ENCODE peak calls at places on chromosomes 3 and 15, in six cellular contexts. N is HCT116, H is SK-N-SH, U is GM23248, Z is Karpas-422, D is MM.1S. P is an unnamed sample. For H3K9me2, the result is how much of the 10 kb centered on the place peaks cover.

GRCh38 chr15:80036067-80036466 is 23.4 kb upstream of the ZFAND6 start:
- DNase-seq in N (no peak), H (no peak), U (no peak), Z (no peak), D (peak), P (no peak)

GRCh38 chr15:88166330-88166993 is 90.1 kb downstream of the NTRK3 start:
- DNase-seq in N (no peak), H (no peak), U (peak), Z (peak), D (peak), P (peak)

GRCh38 chr3:143810866-143811265 is 37.4 kb downstream of the SLC9A9 start:
- DNase-seq in N (no peak), H (no peak), U (no peak), Z (no peak), D (peak), P (no peak)

GRCh38 chr15:98292442-98293240 is 332.1 kb downstream of the ARRDC4 start:
- DNase-seq in N (peak), H (peak), U (peak), Z (peak), D (peak), P (peak)

GRCh38 chr3:58563386-58564035 is 13.7 kb downstream of the FAM107A start:
- DNase-seq in N (no peak), H (no peak), U (peak), Z (no peak), D (no peak), P (peak)

GRCh38 chr15:62644216-62644873 is 398.2 kb upstream of the TPM1 start:
- DNase-seq in N (no peak), H (no peak), U (no peak), Z (no peak), D (no peak), P (no peak)

GRCh38 chr3:38136272-38136806 is 588 bp downstream of the ACAA1 start:
- DNase-seq in N (no peak), H (peak), U (peak), Z (no peak), D (peak), P (no peak)

GRCh38 chr3:56776551-56776950 is 25.2 kb downstream of the ARHGEF3 start:
- DNase-seq in N (no peak), H (no peak), U (no peak), Z (no peak), D (no peak), P (no peak)

GRCh38 chr3:45593708-45594601 is 596 bp upstream of the LIMD1 start:
- DNase-seq in N (peak), H (peak), U (peak), Z (peak), D (peak), P (peak)

GRCh38 chr3:7913283-7913682 is 588.3 kb upstream of the LMCD1 start:
- DNase-seq in N (no peak), H (no peak), U (no peak), Z (no peak), D (no peak), P (no peak)

GRCh38 chr3:119497824-119498187 is 541 bp upstream of the TIMMDC1 start:
- DNase-seq in N (no peak), H (no peak), U (peak), Z (peak), D (no peak), P (peak)

GRCh38 chr15:47685141-47685870 is 32.0 kb upstream of the SEMA6D start:
- DNase-seq in N (no peak), H (no peak), U (peak), Z (no peak), D (no peak), P (peak)

GRCh38 chr3:196207833-196208607 is 3.2 kb downstream of the ZDHHC19 start:
- DNase-seq in N (no peak), H (peak), U (peak), Z (peak), D (no peak), P (peak)

GRCh38 chr3:48425281-48425812 is 4.5 kb downstream of the PLXNB1 start:
- DNase-seq in N (no peak), H (peak), U (no peak), Z (no peak), D (no peak), P (no peak)

GRCh38 chr15:80211976-80212375 is 40.0 kb downstream of the CTXND1 start:
- DNase-seq in N (no peak), H (no peak), U (no peak), Z (no peak), D (no peak), P (peak)

GRCh38 chr15:22918596-22919140 is 61.5 kb downstream of the CYFIP1 start:
- DNase-seq in N (no peak), H (no peak), U (no peak), Z (no peak), D (no peak), P (no peak)

GRCh38 chr3:167100200-167100599 is 279.9 kb downstream of the ZBBX start:
- DNase-seq in N (no peak), H (no peak), U (no peak), Z (no peak), D (no peak), P (no peak)

GRCh38 chr3:195763248-195763830 is 42.6 kb downstream of the MUC20 start:
- DNase-seq in N (no peak), H (peak), U (no peak), Z (peak), D (no peak), P (no peak)

GRCh38 chr3:145017959-145018358 is 1046.3 kb downstream of the DIPK2A start:
- DNase-seq in N (no peak), H (no peak), U (no peak), Z (no peak), D (no peak), P (peak)

GRCh38 chr15:46410681-46411080 is 775.9 kb downstream of the SQOR start:
- DNase-seq in N (no peak), H (no peak), U (no peak), Z (no peak), D (no peak), P (no peak)

GRCh38 chr3:70868561-70868960 is 556.1 kb upstream of the MDFIC2 start:
- DNase-seq in N (no peak), H (no peak), U (no peak), Z (no peak), D (no peak), P (no peak)

GRCh38 chr3:191020730-191021405 is 158.4 kb upstream of the GMNC start:
- DNase-seq in N (no peak), H (no peak), U (peak), Z (no peak), D (no peak), P (no peak)

GRCh38 chr3:153752405-153753027 is 368.7 kb upstream of the ARHGEF26 start:
- DNase-seq in N (no peak), H (no peak), U (peak), Z (no peak), D (no peak), P (peak)

GRCh38 chr3:193732391-193732790 is 139.4 kb downstream of the OPA1 start:
- DNase-seq in N (peak), H (no peak), U (peak), Z (no peak), D (no peak), P (peak)

GRCh38 chr3:77489216-77489615 is 449.3 kb downstream of the ROBO2 start:
- DNase-seq in N (no peak), H (no peak), U (no peak), Z (no peak), D (no peak), P (no peak)

GRCh38 chr3:152865675-152866074 is 30.7 kb downstream of the P2RY1 start:
- DNase-seq in N (no peak), H (peak), U (peak), Z (no peak), D (no peak), P (no peak)

GRCh38 chr3:44870375-44871061 is 3.9 kb upstream of the TGM4 start:
- DNase-seq in N (no peak), H (no peak), U (no peak), Z (no peak), D (no peak), P (peak)

GRCh38 chr15:39247574-39247973 is 333.3 kb upstream of the THBS1 start:
- DNase-seq in N (no peak), H (no peak), U (peak), Z (no peak), D (no peak), P (peak)

GRCh38 chr15:92733934-92734521 is 78.5 kb upstream of the FAM174B start:
- DNase-seq in N (no peak), H (peak), U (peak), Z (no peak), D (no peak), P (no peak)

GRCh38 chr3:134839990-134840389 is 44.9 kb downstream of the EPHB1 start:
- DNase-seq in N (no peak), H (no peak), U (no peak), Z (peak), D (peak), P (no peak)

GRCh38 chr3:134836921-134837320 is 41.9 kb downstream of the EPHB1 start:
- DNase-seq in N (no peak), H (no peak), U (no peak), Z (no peak), D (no peak), P (no peak)

GRCh38 chr3:134840459-134840858 is 45.4 kb downstream of the EPHB1 start:
- DNase-seq in N (no peak), H (no peak), U (no peak), Z (no peak), D (no peak), P (peak)

GRCh38 chr3:134838599-134838998 is 43.5 kb downstream of the EPHB1 start:
- DNase-seq in N (no peak), H (no peak), U (no peak), Z (peak), D (peak), P (peak)

DNA sequence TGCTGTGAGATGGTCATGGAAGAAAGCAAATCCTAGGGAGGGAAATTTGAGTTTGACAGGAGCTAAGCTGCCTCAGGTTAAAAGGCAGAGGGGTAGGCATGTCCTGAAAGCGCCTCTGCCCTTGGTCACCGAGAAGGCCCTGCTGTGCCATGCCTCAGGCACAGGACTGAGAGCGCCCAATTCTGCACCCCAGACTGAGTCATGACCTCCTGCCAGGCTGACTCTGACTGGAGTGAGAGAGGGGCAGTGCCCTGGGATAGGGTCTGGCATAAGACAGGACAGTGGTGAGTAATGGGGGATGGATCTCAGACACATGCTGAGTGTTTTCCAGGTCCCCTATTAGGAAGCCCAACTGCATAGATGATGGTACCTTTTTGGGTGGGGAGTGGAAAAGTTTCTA is 44.4 kb downstream of the EPHB1 start:
- DNase-seq in N (no peak), H (no peak), U (no peak), Z (no peak), D (no peak), P (peak)
- H3K9ac ChIP-seq in N (no peak), H (no peak), U (no peak), Z (no peak), D (no peak), P (no peak)

GRCh38 chr3:41162541-41162940 is 36.8 kb upstream of the CTNNB1 start:
- DNase-seq in N (no peak), H (no peak), U (no peak), Z (no peak), D (no peak), P (no peak)
- H3K9me2 ChIP-seq in N (under half), H (under half), U (under half), Z (under half), D (under half), P (under half)

GRCh38 chr15:83362706-83363105 is 78.2 kb upstream of the BNC1 start:
- DNase-seq in N (no peak), H (no peak), U (no peak), Z (no peak), D (no peak), P (no peak)

GRCh38 chr15:83364541-83364940 is 80.1 kb upstream of the BNC1 start:
- DNase-seq in N (no peak), H (no peak), U (no peak), Z (no peak), D (no peak), P (no peak)

GRCh38 chr15:83365370-83365938 is 81.0 kb upstream of the BNC1 start:
- DNase-seq in N (peak), H (peak), U (peak), Z (no peak), D (peak), P (peak)
- H3K9ac ChIP-seq in N (no peak), H (no peak), U (peak), Z (no peak), D (no peak), P (peak)

GRCh38 chr3:41167722-41168497 is 31.4 kb upstream of the CTNNB1 start:
- DNase-seq in N (no peak), H (no peak), U (no peak), Z (no peak), D (no peak), P (no peak)

GRCh38 chr3:41163399-41163798 is 35.9 kb upstream of the CTNNB1 start:
- DNase-seq in N (no peak), H (no peak), U (no peak), Z (no peak), D (no peak), P (no peak)

GRCh38 chr3:41169038-41169437 is 30.3 kb upstream of the CTNNB1 start:
- DNase-seq in N (no peak), H (no peak), U (peak), Z (no peak), D (no peak), P (no peak)

GRCh38 chr3:41162981-41163380 is 36.3 kb upstream of the CTNNB1 start:
- DNase-seq in N (no peak), H (no peak), U (no peak), Z (no peak), D (no peak), P (no peak)

GRCh38 chr3:41164776-41165175 is 34.5 kb upstream of the CTNNB1 start:
- DNase-seq in N (no peak), H (no peak), U (no peak), Z (no peak), D (no peak), P (no peak)
- H3K9me2 ChIP-seq in N (under half), H (under half), U (under half), Z (under half), D (under half), P (under half)

DNA sequence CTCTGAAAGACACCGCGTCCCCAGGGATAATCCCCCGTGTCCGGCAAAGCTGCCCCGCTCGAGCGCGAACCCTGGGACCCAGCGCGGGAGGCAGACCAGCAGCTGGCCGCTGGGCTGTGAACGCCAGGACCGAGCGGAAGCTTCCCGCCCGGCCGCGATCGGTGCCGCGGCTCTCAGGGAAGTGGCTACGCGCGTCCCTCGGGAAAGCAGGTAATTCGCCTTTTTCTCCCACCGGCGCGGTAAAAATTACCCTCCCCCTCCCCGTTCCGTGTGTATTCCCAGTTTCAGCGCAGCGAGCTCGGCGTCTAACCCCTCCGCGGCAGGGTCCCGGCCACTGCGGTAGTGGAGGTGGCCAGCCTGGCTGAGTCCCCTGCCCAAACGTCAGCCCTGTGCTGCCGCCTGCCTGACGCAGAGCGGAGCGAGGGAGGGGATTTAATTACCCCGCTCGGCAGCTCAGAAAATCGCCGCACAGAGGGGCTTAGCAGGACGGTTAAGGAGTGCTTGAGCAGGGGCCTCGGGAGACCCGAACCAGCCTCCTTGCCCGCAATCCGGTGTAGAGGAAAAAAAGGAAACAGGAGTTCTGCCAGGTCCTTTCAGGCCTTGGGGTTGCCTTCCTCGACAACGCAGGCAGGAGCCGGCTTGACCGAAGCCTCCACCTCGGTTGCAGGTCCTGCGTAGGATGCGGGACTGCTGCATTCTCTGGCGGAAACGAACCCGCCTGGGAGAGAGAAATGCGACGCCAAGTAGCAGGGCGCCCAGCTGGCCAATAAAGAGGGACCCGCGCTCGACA is 2.9 kb downstream of the GATA2 start:
- DNase-seq in N (no peak), H (no peak), U (peak), Z (no peak), D (no peak), P (peak)
- H3K9ac ChIP-seq in N (peak), H (peak), U (peak), Z (no peak), D (no peak), P (peak)

DNA sequence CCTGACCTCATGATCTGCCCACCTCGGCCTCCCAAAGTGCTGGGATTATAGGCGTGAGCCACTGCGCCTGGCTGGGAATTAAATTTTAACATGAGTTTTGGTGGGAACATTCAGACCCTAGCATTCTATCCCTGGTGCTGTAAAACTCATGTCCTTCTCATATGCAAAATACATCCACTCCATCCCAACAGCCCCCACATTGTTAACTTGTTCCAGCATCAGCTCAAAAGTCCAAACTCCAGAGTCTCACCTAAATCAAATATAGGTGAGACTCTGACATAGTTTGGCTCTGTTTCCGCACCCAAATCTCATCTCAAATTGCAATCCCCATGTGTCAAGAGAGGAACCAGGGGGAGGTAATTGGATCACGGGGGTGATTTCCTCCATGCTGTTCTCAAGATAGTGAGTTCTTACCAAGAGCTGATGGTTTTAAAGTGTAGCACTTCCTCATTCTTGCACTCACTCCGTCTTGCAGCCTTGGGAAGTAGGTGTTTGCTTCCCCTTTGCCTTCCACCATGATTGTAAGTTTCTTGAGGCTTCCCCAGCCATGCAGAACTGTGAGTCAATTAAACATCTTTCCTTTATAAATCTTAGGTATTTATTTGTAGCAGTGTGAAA is 96.2 kb upstream of the PLCL2 start:
- DNase-seq in N (no peak), H (no peak), U (no peak), Z (no peak), D (no peak), P (no peak)
- H3K9me2 ChIP-seq in N (under half), H (under half), U (under half), Z (under half), D (under half), P (under half)

GRCh38 chr3:155747286-155747685 is 2.4 kb upstream of the PLCH1 start:
- DNase-seq in N (no peak), H (no peak), U (no peak), Z (no peak), D (no peak), P (no peak)

GRCh38 chr3:155744626-155745324 is at the start of gene PLCH1:
- DNase-seq in N (peak), H (peak), U (peak), Z (peak), D (no peak), P (peak)

GRCh38 chr3:155745795-155746550 is 1.1 kb upstream of the PLCH1 start:
- DNase-seq in N (peak), H (peak), U (peak), Z (no peak), D (no peak), P (peak)

GRCh38 chr3:155747867-155748266 is 3.0 kb upstream of the PLCH1 start:
- DNase-seq in N (no peak), H (no peak), U (no peak), Z (no peak), D (no peak), P (no peak)

DNA sequence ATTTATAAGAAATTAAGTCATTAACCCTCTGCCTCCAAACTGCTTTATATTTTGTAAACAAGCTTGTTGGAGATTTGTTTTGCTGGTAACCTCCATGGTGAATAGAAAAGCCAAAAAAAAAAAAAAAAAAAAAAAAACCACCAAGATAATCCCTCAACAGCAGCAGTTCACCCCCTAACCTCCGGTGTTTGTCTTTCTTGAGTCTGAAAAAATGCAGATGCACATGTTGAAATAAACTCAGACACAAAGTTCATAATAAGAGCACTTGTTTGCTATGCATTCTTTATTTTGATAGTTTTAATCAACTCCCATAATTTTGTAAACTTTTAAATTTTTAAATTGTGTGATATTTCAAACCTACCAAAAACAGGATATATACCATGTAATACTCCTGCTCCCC is 1.8 kb upstream of the PLCH1 start:
- DNase-seq in N (no peak), H (no peak), U (no peak), Z (no peak), D (no peak), P (no peak)
- H3K9ac ChIP-seq in N (no peak), H (no peak), U (no peak), Z (no peak), D (no peak), P (no peak)

DNA sequence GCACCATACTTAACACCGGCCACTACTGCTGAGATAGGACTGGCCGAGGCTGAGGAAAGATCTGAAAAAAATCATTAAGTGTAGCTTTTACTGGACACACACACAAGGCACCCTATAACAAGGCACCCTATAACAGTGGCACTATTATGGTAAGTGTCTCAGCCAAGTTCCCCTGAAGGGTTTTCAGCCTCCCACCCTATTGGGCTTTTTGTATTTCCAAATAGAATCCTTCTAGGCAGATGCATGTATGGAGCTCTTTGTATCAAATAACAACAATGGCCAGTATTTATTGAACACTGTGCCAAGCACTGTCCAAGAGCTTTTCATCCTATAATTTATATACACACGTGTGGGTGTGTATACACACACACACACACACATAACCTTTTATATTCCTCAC is 6.7 kb upstream of the DNAJA4 start:
- DNase-seq in N (no peak), H (no peak), U (no peak), Z (no peak), D (no peak), P (no peak)
- H3K9me2 ChIP-seq in N (under half), H (under half), U (under half), Z (under half), D (under half), P (under half)